ENCODE peak calls at places on chromosomes 11 and 22, in eight cellular contexts. O is sigmoid colon, E is H1, A is OCI-LY7, S is kidney, R is GM23338, F is neural progenitor cell, M is BE2C. J is an unnamed sample.

GRCh38 chr11:74669311-74670160 is 61.7 kb downstream of the CHRDL2 start:
- DNase-seq in O (no peak), E (no peak), A (no peak), S (no peak), R (no peak), F (no peak), M (no peak), J (no peak)

GRCh38 chr11:17343907-17344306 is 7.7 kb upstream of the NCR3LG1 start:
- DNase-seq in O (no peak), E (no peak), A (no peak), S (no peak), R (peak; percentile 26), F (no peak), M (no peak), J (peak; percentile 65)

GRCh38 chr22:35844886-35845285 is 127.2 kb downstream of the APOL5 start:
- DNase-seq in O (no peak), E (no peak), A (no peak), S (no peak), R (no peak), F (no peak), M (no peak), J (no peak)

GRCh38 chr11:82823635-82824614 is 76.3 kb downstream of the PRCP start:
- DNase-seq in O (no peak), E (no peak), A (peak; percentile 57), S (no peak), R (no peak), F (no peak), M (no peak), J (no peak)

GRCh38 chr11:18106688-18107087 is 806 bp upstream of the SAAL1 start:
- DNase-seq in O (no peak), E (no peak), A (no peak), S (no peak), R (no peak), F (no peak), M (no peak), J (peak; percentile 49)

GRCh38 chr11:61560751-61561150 is 20.1 kb downstream of the SYT7 start:
- DNase-seq in O (no peak), E (no peak), A (no peak), S (no peak), R (no peak), F (no peak), M (no peak), J (no peak)

GRCh38 chr22:45212992-45213751 is 27.5 kb downstream of the KIAA0930 start:
- DNase-seq in O (peak; percentile 83), E (no peak), A (no peak), S (peak; percentile 75), R (no peak), F (no peak), M (peak; percentile 33), J (no peak)

GRCh38 chr11:78929092-78929905 is 354.6 kb upstream of the NARS2 start:
- DNase-seq in O (no peak), E (peak; percentile 71), A (no peak), S (no peak), R (peak; percentile 95), F (peak; percentile 94), M (no peak), J (no peak)

GRCh38 chr11:124748481-124749338 is 3.3 kb downstream of the VSIG2 start:
- DNase-seq in O (no peak), E (no peak), A (no peak), S (peak; percentile 80), R (no peak), F (no peak), M (no peak), J (no peak)

GRCh38 chr11:27292642-27293020 is 70.4 kb downstream of the CCDC34 start:
- DNase-seq in O (no peak), E (no peak), A (no peak), S (no peak), R (no peak), F (no peak), M (no peak), J (no peak)

GRCh38 chr11:31809857-31810778 is 1.0 kb downstream of the PAX6 start:
- DNase-seq in O (peak; percentile 61), E (no peak), A (no peak), S (peak; percentile 75), R (peak; percentile 73), F (peak; percentile 70), M (peak; percentile 27), J (no peak)

GRCh38 chr11:117520966-117521365 is 193.3 kb downstream of the CEP164 start:
- DNase-seq in O (no peak), E (no peak), A (no peak), S (no peak), R (no peak), F (no peak), M (no peak), J (no peak)

GRCh38 chr22:19495562-19496323 is 16.0 kb downstream of the CDC45 start:
- DNase-seq in O (no peak), E (no peak), A (peak; percentile 40), S (no peak), R (peak; percentile 48), F (no peak), M (no peak), J (no peak)

GRCh38 chr11:121794671-121795070 is 321.3 kb downstream of the BLID start:
- DNase-seq in O (no peak), E (no peak), A (no peak), S (no peak), R (no peak), F (no peak), M (no peak), J (no peak)

GRCh38 chr22:47193606-47194316 is 431.3 kb downstream of the TBC1D22A start:
- DNase-seq in O (peak; percentile 45), E (no peak), A (no peak), S (peak; percentile 61), R (no peak), F (no peak), M (no peak), J (no peak)

GRCh38 chr22:26648011-26648497 is 9.3 kb upstream of the MIAT start:
- DNase-seq in O (no peak), E (peak; percentile 88), A (peak; percentile 67), S (no peak), R (peak; percentile 89), F (peak; percentile 94), M (peak; percentile 75), J (no peak)

GRCh38 chr11:12433571-12434061 is 56.2 kb downstream of the PARVA start:
- DNase-seq in O (peak; percentile 91), E (no peak), A (no peak), S (no peak), R (no peak), F (no peak), M (no peak), J (no peak)

GRCh38 chr11:7673724-7674434 is 579 bp upstream of the CYB5R2 start:
- DNase-seq in O (peak; percentile 72), E (no peak), A (no peak), S (peak; percentile 80), R (peak; percentile 90), F (peak; percentile 81), M (peak; percentile 15), J (peak; percentile 50)

DNA sequence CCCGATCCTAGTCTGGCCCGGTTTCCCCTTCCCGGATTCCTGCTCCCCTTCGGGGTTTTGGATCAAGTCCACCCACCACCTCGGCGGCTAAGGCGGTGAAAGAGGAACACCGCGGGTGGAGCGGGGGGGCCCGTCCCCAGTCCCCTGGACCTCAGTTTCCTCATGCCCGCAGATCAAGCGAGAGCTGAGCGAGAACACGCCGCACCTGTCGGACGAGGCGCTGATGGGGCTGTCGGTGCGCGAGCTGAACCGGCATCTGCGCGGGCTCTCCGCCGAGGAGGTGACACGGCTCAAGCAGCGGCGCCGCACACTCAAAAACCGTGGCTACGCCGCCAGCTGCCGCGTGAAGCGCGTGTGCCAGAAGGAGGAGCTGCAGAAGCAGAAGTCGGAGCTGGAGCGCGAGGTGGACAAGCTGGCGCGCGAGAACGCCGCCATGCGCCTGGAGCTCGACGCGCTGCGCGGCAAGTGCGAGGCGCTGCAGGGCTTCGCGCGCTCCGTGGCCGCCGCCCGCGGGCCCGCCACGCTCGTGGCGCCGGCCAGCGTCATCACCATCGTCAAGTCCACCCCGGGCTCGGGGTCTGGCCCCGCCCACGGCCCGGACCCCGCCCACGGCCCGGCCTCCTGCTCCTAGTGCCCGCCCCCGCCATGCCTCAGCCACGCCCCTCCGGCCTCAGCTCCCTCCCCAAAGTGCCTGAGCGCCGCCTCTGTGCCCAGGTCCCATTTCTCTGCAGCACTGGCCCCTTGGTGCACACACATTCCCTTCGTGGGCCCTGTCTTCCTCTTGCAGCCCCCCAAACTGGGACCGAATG is 12.7 kb downstream of the MAFF start:
- DNase-seq in O (peak; percentile 83), E (peak; percentile 44), A (peak; percentile 84), S (peak; percentile 91), R (peak; percentile 92), F (peak; percentile 88), M (peak; percentile 91), J (peak; percentile 34)
- TF ChIP-seq CTCF in O (no peak), E (peak; percentile 0), A (peak; percentile 41), S (peak; percentile 11), R (peak; percentile 28), F (peak; percentile 27), M (no peak), J (peak; percentile 42)

GRCh38 chr22:21860640-21861039 is 6.8 kb downstream of the MAPK1 start:
- DNase-seq in O (no peak), E (no peak), A (no peak), S (no peak), R (no peak), F (no peak), M (no peak), J (no peak)
- H3K4me1 ChIP-seq in O (peaks cover 82% of the 10 kb centered on the region), E (peaks cover 10% of the 10 kb centered on the region), A (peaks cover 47% of the 10 kb centered on the region), S (peaks cover 23% of the 10 kb centered on the region), R (peaks cover 47% of the 10 kb centered on the region), F (peaks cover 50% of the 10 kb centered on the region), M (peaks cover 6% of the 10 kb centered on the region), J (peaks cover 20% of the 10 kb centered on the region)

DNA sequence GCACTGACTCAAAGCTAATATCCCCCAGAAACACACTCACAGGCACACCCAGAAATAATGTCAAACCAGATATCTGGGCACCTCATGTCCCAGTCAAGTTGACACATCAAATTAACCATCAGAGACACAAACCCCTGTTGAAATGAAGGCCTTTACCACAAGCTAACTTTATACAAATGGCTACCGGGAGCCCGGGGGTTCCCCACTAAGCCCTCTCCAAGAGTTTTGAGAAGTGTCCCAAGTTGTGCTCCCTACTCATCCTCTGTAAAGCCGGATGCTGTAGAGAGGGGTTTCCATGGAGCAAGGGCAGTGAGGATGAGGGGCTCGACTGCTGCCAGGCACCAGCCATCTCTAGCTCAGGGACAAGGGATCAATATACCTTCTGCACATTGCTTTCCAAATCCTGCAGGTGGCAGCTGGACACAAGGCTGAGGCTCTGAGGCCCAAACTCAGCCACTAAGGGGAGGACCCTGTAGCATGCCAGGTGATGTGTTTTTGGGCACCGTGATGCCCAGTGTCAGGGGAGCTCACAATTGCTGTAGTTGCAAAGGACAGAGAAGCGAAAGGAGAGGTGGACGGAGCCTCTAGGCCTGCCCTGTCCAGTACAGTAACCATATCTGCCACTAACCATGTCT is 145.7 kb downstream of the TTC17 start:
- DNase-seq in O (no peak), E (peak; percentile 21), A (peak; percentile 4), S (no peak), R (peak; percentile 79), F (peak; percentile 67), M (peak; percentile 24), J (no peak)
- TF ChIP-seq CTCF in O (no peak), E (peak; percentile 68), A (peak; percentile 20), S (peak; percentile 17), R (peak; percentile 91), F (peak; percentile 64), M (peak; percentile 45), J (peak; percentile 60)

DNA sequence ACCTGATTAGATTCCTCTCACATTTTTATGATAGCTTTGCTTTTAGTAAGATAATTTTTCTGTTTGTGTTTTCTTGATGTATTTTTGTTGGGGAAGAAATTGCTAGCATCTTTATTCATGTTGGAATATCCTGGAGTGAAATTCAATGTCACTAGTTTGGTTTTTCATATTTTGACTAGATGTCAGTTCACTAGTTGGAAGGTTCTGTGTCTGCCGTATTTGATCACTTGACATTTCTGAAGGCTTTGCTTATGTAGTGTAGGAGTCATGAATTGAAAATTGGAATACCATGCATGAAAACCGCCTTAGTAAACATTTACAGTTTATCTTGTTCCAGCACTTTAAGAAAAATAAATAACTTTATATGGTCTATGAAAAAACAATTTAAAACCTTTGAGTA is 348.4 kb downstream of the AASDHPPT start:
- DNase-seq in O (no peak), E (no peak), A (no peak), S (no peak), R (no peak), F (no peak), M (no peak), J (no peak)
- H3K4me1 ChIP-seq in O (no peaks in the 10 kb centered on the region), E (peaks cover 3% of the 10 kb centered on the region), A (no peaks in the 10 kb centered on the region), S (no peaks in the 10 kb centered on the region), R (peaks cover 13% of the 10 kb centered on the region), F (peaks cover 4% of the 10 kb centered on the region), M (no peaks in the 10 kb centered on the region), J (peaks cover 23% of the 10 kb centered on the region)